ENCODE peak calls at places on chromosomes 7 and 10, in seven cellular contexts. One of them, this sample, is unnamed.

GRCh38 chr7:128742206-128742605 is 3.0 kb downstream of the CALU start:
- DNase-seq in body of pancreas: no peak
- DNase-seq in IMR-90: peak
- DNase-seq in upper lobe of right lung: no peak
- DNase-seq in fibroblast of lung: peak
- DNase-seq in cardiac fibroblast: peak
- DNase-seq in colonic mucosa: no peak
- DNase-seq in this sample: peak

GRCh38 chr10:70674560-70675495 is 2.5 kb downstream of the ADAMTS14 start:
- DNase-seq in cardiac fibroblast: no peak
- DNase-seq in body of pancreas: no peak
- DNase-seq in upper lobe of right lung: no peak
- DNase-seq in colonic mucosa: no peak
- DNase-seq in fibroblast of lung: no peak
- DNase-seq in IMR-90: no peak
- DNase-seq in this sample: no peak

GRCh38 chr7:17136156-17136555 is 162.3 kb upstream of the AHR start:
- DNase-seq in colonic mucosa: no peak
- DNase-seq in cardiac fibroblast: no peak
- DNase-seq in IMR-90: no peak
- DNase-seq in body of pancreas: no peak
- DNase-seq in fibroblast of lung: no peak
- DNase-seq in upper lobe of right lung: no peak
- DNase-seq in this sample: no peak

GRCh38 chr10:72000073-72001025 is 36.2 kb downstream of the CHST3 start:
- DNase-seq in upper lobe of right lung: no peak
- DNase-seq in cardiac fibroblast: no peak
- DNase-seq in colonic mucosa: no peak
- DNase-seq in fibroblast of lung: no peak
- DNase-seq in body of pancreas: no peak
- DNase-seq in IMR-90: no peak
- DNase-seq in this sample: no peak

GRCh38 chr7:2008101-2008935 is 224.4 kb downstream of the MAD1L1 start:
- DNase-seq in body of pancreas: no peak
- DNase-seq in cardiac fibroblast: no peak
- DNase-seq in upper lobe of right lung: peak
- DNase-seq in colonic mucosa: no peak
- DNase-seq in fibroblast of lung: no peak
- DNase-seq in IMR-90: no peak
- DNase-seq in this sample: no peak

GRCh38 chr10:59830601-59831259 is 75.6 kb downstream of the CCDC6 start:
- DNase-seq in cardiac fibroblast: peak
- DNase-seq in upper lobe of right lung: no peak
- DNase-seq in IMR-90: peak
- DNase-seq in colonic mucosa: peak
- DNase-seq in body of pancreas: peak
- DNase-seq in fibroblast of lung: peak
- DNase-seq in this sample: peak

GRCh38 chr7:139725843-139726484 is 51.8 kb downstream of the HIPK2 start:
- DNase-seq in colonic mucosa: no peak
- DNase-seq in upper lobe of right lung: no peak
- DNase-seq in body of pancreas: no peak
- DNase-seq in fibroblast of lung: no peak
- DNase-seq in cardiac fibroblast: no peak
- DNase-seq in IMR-90: no peak
- DNase-seq in this sample: no peak

GRCh38 chr10:90859321-90859751 is 1.5 kb upstream of the HTR7 start:
- DNase-seq in IMR-90: peak
- DNase-seq in body of pancreas: no peak
- DNase-seq in upper lobe of right lung: no peak
- DNase-seq in fibroblast of lung: peak
- DNase-seq in colonic mucosa: no peak
- DNase-seq in cardiac fibroblast: peak
- DNase-seq in this sample: peak

GRCh38 chr7:23372671-23373070 is 73.5 kb downstream of the MALSU1 start:
- DNase-seq in upper lobe of right lung: no peak
- DNase-seq in cardiac fibroblast: no peak
- DNase-seq in colonic mucosa: no peak
- DNase-seq in fibroblast of lung: peak
- DNase-seq in body of pancreas: no peak
- DNase-seq in IMR-90: no peak
- DNase-seq in this sample: no peak

GRCh38 chr7:85185355-85186082 is 1.3 kb downstream of the SEMA3D start:
- DNase-seq in upper lobe of right lung: peak
- DNase-seq in cardiac fibroblast: peak
- DNase-seq in IMR-90: peak
- DNase-seq in colonic mucosa: peak
- DNase-seq in fibroblast of lung: peak
- DNase-seq in body of pancreas: no peak
- DNase-seq in this sample: peak

GRCh38 chr7:101486764-101487458 is 124.2 kb downstream of the COL26A1 start:
- DNase-seq in fibroblast of lung: no peak
- DNase-seq in body of pancreas: no peak
- DNase-seq in upper lobe of right lung: no peak
- DNase-seq in colonic mucosa: no peak
- DNase-seq in IMR-90: no peak
- DNase-seq in cardiac fibroblast: no peak
- DNase-seq in this sample: no peak

GRCh38 chr7:74173074-74173473 is 1.1 kb upstream of the EIF4H start:
- DNase-seq in fibroblast of lung: no peak
- DNase-seq in cardiac fibroblast: no peak
- DNase-seq in upper lobe of right lung: peak
- DNase-seq in IMR-90: no peak
- DNase-seq in body of pancreas: peak
- DNase-seq in colonic mucosa: peak
- DNase-seq in this sample: no peak

GRCh38 chr7:18306696-18307095 is 188.9 kb upstream of the HDAC9 start:
- DNase-seq in cardiac fibroblast: no peak
- DNase-seq in IMR-90: no peak
- DNase-seq in fibroblast of lung: no peak
- DNase-seq in body of pancreas: no peak
- DNase-seq in colonic mucosa: no peak
- DNase-seq in upper lobe of right lung: no peak
- DNase-seq in this sample: no peak

GRCh38 chr7:84678841-84679240 is 484.3 kb upstream of the SEMA3A start:
- DNase-seq in cardiac fibroblast: no peak
- DNase-seq in colonic mucosa: no peak
- DNase-seq in fibroblast of lung: no peak
- DNase-seq in upper lobe of right lung: no peak
- DNase-seq in IMR-90: no peak
- DNase-seq in body of pancreas: no peak
- DNase-seq in this sample: no peak

GRCh38 chr7:37952240-37952639 is 31.8 kb downstream of the EPDR1 start:
- DNase-seq in IMR-90: no peak
- DNase-seq in colonic mucosa: no peak
- DNase-seq in fibroblast of lung: no peak
- DNase-seq in body of pancreas: no peak
- DNase-seq in upper lobe of right lung: no peak
- DNase-seq in cardiac fibroblast: no peak
- DNase-seq in this sample: no peak

GRCh38 chr10:14327535-14327934 is 3.2 kb downstream of the FRMD4A start:
- DNase-seq in cardiac fibroblast: no peak
- DNase-seq in fibroblast of lung: no peak
- DNase-seq in body of pancreas: no peak
- DNase-seq in upper lobe of right lung: no peak
- DNase-seq in IMR-90: no peak
- DNase-seq in colonic mucosa: no peak
- DNase-seq in this sample: no peak

GRCh38 chr7:143300959-143301617 is 12.9 kb downstream of the CASP2 start:
- DNase-seq in body of pancreas: no peak
- DNase-seq in colonic mucosa: no peak
- DNase-seq in IMR-90: peak
- DNase-seq in cardiac fibroblast: peak
- DNase-seq in upper lobe of right lung: no peak
- DNase-seq in fibroblast of lung: peak
- DNase-seq in this sample: peak

GRCh38 chr7:7686806-7687205 is 31.6 kb downstream of the RPA3 start:
- DNase-seq in fibroblast of lung: peak
- DNase-seq in upper lobe of right lung: no peak
- DNase-seq in body of pancreas: no peak
- DNase-seq in IMR-90: no peak
- DNase-seq in colonic mucosa: no peak
- DNase-seq in cardiac fibroblast: no peak
- DNase-seq in this sample: no peak

GRCh38 chr7:7681936-7682329 is 36.5 kb downstream of the RPA3 start:
- DNase-seq in colonic mucosa: no peak
- DNase-seq in body of pancreas: no peak
- DNase-seq in IMR-90: no peak
- DNase-seq in fibroblast of lung: no peak
- DNase-seq in upper lobe of right lung: no peak
- DNase-seq in cardiac fibroblast: no peak
- DNase-seq in this sample: no peak

GRCh38 chr7:7682856-7683255 is 35.6 kb downstream of the RPA3 start:
- DNase-seq in fibroblast of lung: no peak
- DNase-seq in body of pancreas: no peak
- DNase-seq in cardiac fibroblast: no peak
- DNase-seq in upper lobe of right lung: no peak
- DNase-seq in colonic mucosa: no peak
- DNase-seq in IMR-90: no peak
- DNase-seq in this sample: no peak

GRCh38 chr7:7675686-7676085 is 35.1 kb downstream of the UMAD1 start:
- DNase-seq in cardiac fibroblast: no peak
- DNase-seq in colonic mucosa: no peak
- DNase-seq in fibroblast of lung: no peak
- DNase-seq in IMR-90: no peak
- DNase-seq in upper lobe of right lung: no peak
- DNase-seq in body of pancreas: no peak
- DNase-seq in this sample: no peak

GRCh38 chr7:7681191-7681935 is 37.0 kb downstream of the RPA3 start:
- DNase-seq in upper lobe of right lung: no peak
- DNase-seq in colonic mucosa: peak
- DNase-seq in body of pancreas: peak
- DNase-seq in cardiac fibroblast: peak
- DNase-seq in fibroblast of lung: peak
- DNase-seq in IMR-90: peak
- DNase-seq in this sample: peak
- H3K4me3 ChIP-seq in upper lobe of right lung: no peak
- H3K4me3 ChIP-seq in colonic mucosa: no peak
- H3K4me3 ChIP-seq in body of pancreas: no peak
- H3K4me3 ChIP-seq in cardiac fibroblast: no peak
- H3K4me3 ChIP-seq in fibroblast of lung: no peak
- H3K4me3 ChIP-seq in IMR-90: no peak
- H3K4me3 ChIP-seq in this sample: no peak

GRCh38 chr7:50405246-50405645 is 44.9 kb downstream of the FIGNL1 start:
- DNase-seq in body of pancreas: no peak
- DNase-seq in IMR-90: no peak
- DNase-seq in upper lobe of right lung: no peak
- DNase-seq in fibroblast of lung: no peak
- DNase-seq in cardiac fibroblast: no peak
- DNase-seq in colonic mucosa: no peak
- DNase-seq in this sample: no peak

GRCh38 chr7:50411333-50412028 is 38.7 kb downstream of the FIGNL1 start:
- DNase-seq in colonic mucosa: no peak
- DNase-seq in fibroblast of lung: no peak
- DNase-seq in body of pancreas: no peak
- DNase-seq in cardiac fibroblast: no peak
- DNase-seq in upper lobe of right lung: no peak
- DNase-seq in IMR-90: no peak
- DNase-seq in this sample: no peak

GRCh38 chr7:50406935-50407334 is 43.2 kb downstream of the FIGNL1 start:
- DNase-seq in upper lobe of right lung: no peak
- DNase-seq in body of pancreas: no peak
- DNase-seq in fibroblast of lung: no peak
- DNase-seq in colonic mucosa: no peak
- DNase-seq in IMR-90: no peak
- DNase-seq in cardiac fibroblast: no peak
- DNase-seq in this sample: no peak

GRCh38 chr7:50412958-50413357 is 37.2 kb downstream of the FIGNL1 start:
- DNase-seq in colonic mucosa: no peak
- DNase-seq in body of pancreas: no peak
- DNase-seq in IMR-90: no peak
- DNase-seq in cardiac fibroblast: no peak
- DNase-seq in fibroblast of lung: no peak
- DNase-seq in upper lobe of right lung: no peak
- DNase-seq in this sample: no peak

GRCh38 chr7:50409856-50410468 is 40.2 kb downstream of the FIGNL1 start:
- DNase-seq in upper lobe of right lung: no peak
- DNase-seq in cardiac fibroblast: no peak
- DNase-seq in body of pancreas: no peak
- DNase-seq in IMR-90: no peak
- DNase-seq in colonic mucosa: no peak
- DNase-seq in fibroblast of lung: no peak
- DNase-seq in this sample: no peak
- TF ChIP-seq CTCF in upper lobe of right lung: no peak
- TF ChIP-seq CTCF in cardiac fibroblast: no peak
- TF ChIP-seq CTCF in body of pancreas: no peak
- TF ChIP-seq CTCF in IMR-90: no peak
- TF ChIP-seq CTCF in colonic mucosa: no peak
- TF ChIP-seq CTCF in fibroblast of lung: no peak
- TF ChIP-seq CTCF in this sample: no peak

GRCh38 chr10:26858707-26859034 is 2.1 kb downstream of the ABI1 start:
- DNase-seq in colonic mucosa: no peak
- DNase-seq in cardiac fibroblast: peak
- DNase-seq in fibroblast of lung: no peak
- DNase-seq in IMR-90: no peak
- DNase-seq in upper lobe of right lung: no peak
- DNase-seq in body of pancreas: no peak
- DNase-seq in this sample: no peak

GRCh38 chr10:26860026-26860541 is 674 bp downstream of the ABI1 start:
- DNase-seq in colonic mucosa: peak
- DNase-seq in IMR-90: peak
- DNase-seq in body of pancreas: peak
- DNase-seq in cardiac fibroblast: peak
- DNase-seq in fibroblast of lung: peak
- DNase-seq in upper lobe of right lung: peak
- DNase-seq in this sample: peak

GRCh38 chr10:26859241-26860025 is 1.3 kb downstream of the ABI1 start:
- DNase-seq in fibroblast of lung: no peak
- DNase-seq in upper lobe of right lung: no peak
- DNase-seq in body of pancreas: no peak
- DNase-seq in IMR-90: peak
- DNase-seq in cardiac fibroblast: peak
- DNase-seq in colonic mucosa: no peak
- DNase-seq in this sample: peak

GRCh38 chr10:26861326-26861998 is 704 bp upstream of the ABI1 start:
- DNase-seq in body of pancreas: no peak
- DNase-seq in fibroblast of lung: no peak
- DNase-seq in IMR-90: no peak
- DNase-seq in upper lobe of right lung: no peak
- DNase-seq in cardiac fibroblast: no peak
- DNase-seq in colonic mucosa: no peak
- DNase-seq in this sample: no peak

GRCh38 chr10:26860542-26861325 is at the start of gene ABI1:
- DNase-seq in upper lobe of right lung: peak
- DNase-seq in fibroblast of lung: peak
- DNase-seq in body of pancreas: peak
- DNase-seq in colonic mucosa: peak
- DNase-seq in IMR-90: peak
- DNase-seq in cardiac fibroblast: peak
- DNase-seq in this sample: peak
- H3K4me3 ChIP-seq in upper lobe of right lung: peak
- H3K4me3 ChIP-seq in fibroblast of lung: peak
- H3K4me3 ChIP-seq in body of pancreas: peak
- H3K4me3 ChIP-seq in colonic mucosa: peak
- H3K4me3 ChIP-seq in IMR-90: peak
- H3K4me3 ChIP-seq in cardiac fibroblast: peak
- H3K4me3 ChIP-seq in this sample: peak

DNA sequence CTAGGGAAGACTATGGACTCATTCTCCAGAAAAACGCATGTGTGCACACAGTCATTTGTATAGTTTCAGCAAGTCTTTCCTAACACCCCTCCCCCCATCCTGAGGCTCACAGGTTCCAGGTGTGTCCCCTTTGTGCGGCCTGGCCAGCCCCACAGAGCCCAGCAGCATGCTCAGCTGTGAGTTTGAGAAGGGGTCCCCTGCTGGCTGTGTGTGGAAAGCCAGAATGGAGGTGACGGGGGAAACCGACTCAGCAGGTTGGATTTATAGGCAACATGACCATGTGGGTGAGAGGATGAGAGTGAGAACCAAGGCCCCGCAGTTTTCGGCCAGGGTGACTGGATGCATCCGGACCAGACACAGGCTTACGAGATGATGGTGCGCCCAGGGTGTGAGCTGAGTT is 9.9 kb downstream of the PTPRE start:
- DNase-seq in fibroblast of lung: no peak
- DNase-seq in body of pancreas: no peak
- DNase-seq in colonic mucosa: no peak
- DNase-seq in IMR-90: no peak
- DNase-seq in upper lobe of right lung: no peak
- DNase-seq in cardiac fibroblast: no peak
- DNase-seq in this sample: no peak
- TF ChIP-seq CTCF in fibroblast of lung: no peak
- TF ChIP-seq CTCF in body of pancreas: no peak
- TF ChIP-seq CTCF in colonic mucosa: no peak
- TF ChIP-seq CTCF in IMR-90: no peak
- TF ChIP-seq CTCF in upper lobe of right lung: no peak
- TF ChIP-seq CTCF in cardiac fibroblast: no peak
- TF ChIP-seq CTCF in this sample: no peak

This sample was measured in astrocyte of the spinal cord.